ENCODE peak calls at places on chromosomes 11 and 22, in five cellular contexts. B is fibroblast of lung, Z is lower lobe of right lung, H is dorsolateral prefrontal cortex, T is body of pancreas. K is an unnamed sample.
A peak's percentile ranks its signal among the peaks of the same experiment; 100 is the strongest.

GRCh38 chr22:47654922-47655451 is 892.5 kb downstream of the TBC1D22A start:
- DNase-seq in B (no peak), Z (no peak), H (no peak), T (no peak), K (no peak)

GRCh38 chr11:11992257-11992690 is 16.2 kb downstream of the DKK3 start:
- DNase-seq in B (no peak), Z (no peak), H (peak; percentile 77), T (no peak), K (no peak)

GRCh38 chr11:2813141-2813908 is 72.2 kb downstream of the CDKN1C start:
- DNase-seq in B (peak; percentile 81), Z (peak; percentile 30), H (no peak), T (no peak), K (no peak)

GRCh38 chr11:118908264-118908663 is 17.5 kb downstream of the BCL9L start:
- DNase-seq in B (no peak), Z (peak; percentile 39), H (no peak), T (no peak), K (no peak)

GRCh38 chr11:99422581-99423434 is 402.1 kb downstream of the CNTN5 start:
- DNase-seq in B (peak; percentile 11), Z (no peak), H (no peak), T (no peak), K (no peak)

GRCh38 chr11:3183523-3183922 is 18.4 kb upstream of the OSBPL5 start:
- DNase-seq in B (no peak), Z (peak; percentile 25), H (peak; percentile 15), T (no peak), K (no peak)

GRCh38 chr22:17941501-17942406 is 82.6 kb downstream of the MICAL3 start:
- DNase-seq in B (no peak), Z (no peak), H (peak; percentile 55), T (no peak), K (no peak)

GRCh38 chr11:123561046-123561781 is 93.2 kb downstream of the SCN3B start:
- DNase-seq in B (no peak), Z (no peak), H (peak; percentile 81), T (peak; percentile 50), K (no peak)

GRCh38 chr11:123206671-123207421 is 11.8 kb upstream of the CLMP start:
- DNase-seq in B (no peak), Z (no peak), H (no peak), T (no peak), K (no peak)

GRCh38 chr11:73124796-73125195 is 17.3 kb downstream of the FCHSD2 start:
- DNase-seq in B (no peak), Z (no peak), H (no peak), T (no peak), K (no peak)

GRCh38 chr11:119701591-119702260 is 27.3 kb downstream of the NECTIN1 start:
- DNase-seq in B (no peak), Z (no peak), H (no peak), T (no peak), K (no peak)

GRCh38 chr11:11036185-11037161 is 178.6 kb upstream of the ZBED5 start:
- DNase-seq in B (peak; percentile 74), Z (no peak), H (no peak), T (peak; percentile 61), K (peak; percentile 57)

GRCh38 chr11:68051191-68052136 is 12.6 kb downstream of the TCIRG1 start:
- DNase-seq in B (no peak), Z (no peak), H (no peak), T (peak; percentile 28), K (no peak)

GRCh38 chr11:39011822-39012221 is 2413.8 kb upstream of the RAG2 start:
- DNase-seq in B (no peak), Z (no peak), H (no peak), T (no peak), K (no peak)

GRCh38 chr11:35735411-35735810 is 72.8 kb downstream of the TRIM44 start:
- DNase-seq in B (no peak), Z (no peak), H (no peak), T (no peak), K (no peak)

GRCh38 chr11:14373941-14374646 is 15.1 kb upstream of the RRAS2 start:
- DNase-seq in B (peak; percentile 80), Z (no peak), H (no peak), T (peak; percentile 49), K (peak; percentile 91)

GRCh38 chr11:69636512-69636866 is 4.5 kb upstream of the CCND1 start:
- DNase-seq in B (peak; percentile 90), Z (peak; percentile 80), H (peak; percentile 70), T (peak; percentile 76), K (peak; percentile 94)

GRCh38 chr11:69335461-69336386 is 41.8 kb downstream of the MYEOV start:
- DNase-seq in B (no peak), Z (no peak), H (no peak), T (no peak), K (no peak)

GRCh38 chr11:75100314-75100713 is 3.6 kb upstream of the OR2AT4 start:
- DNase-seq in B (no peak), Z (no peak), H (no peak), T (no peak), K (peak; percentile 74)

GRCh38 chr11:69646493-69647201 is 5.7 kb downstream of the CCND1 start:
- DNase-seq in B (no peak), Z (no peak), H (no peak), T (no peak), K (no peak)

GRCh38 chr11:122108192-122108799 is 7.7 kb downstream of the BLID start:
- DNase-seq in B (peak; percentile 78), Z (no peak), H (no peak), T (peak; percentile 17), K (peak; percentile 71)

GRCh38 chr11:76371170-76371569 is 9.8 kb downstream of the THAP12 start:
- DNase-seq in B (peak; percentile 76), Z (no peak), H (no peak), T (no peak), K (peak; percentile 79)

GRCh38 chr11:57481915-57482781 is 21.8 kb downstream of the RTN4RL2 start:
- DNase-seq in B (no peak), Z (no peak), H (no peak), T (no peak), K (no peak)
- H3K4me3 ChIP-seq in B (no peak overlapping the region), Z (no peak overlapping the region), H (peak overlapping the region; percentile 42), T (no peak overlapping the region), K (no peak overlapping the region)

GRCh38 chr22:23838686-23839468 is at the start of gene DERL3:
- DNase-seq in B (peak; percentile 96), Z (peak; percentile 100), H (peak; percentile 98), T (peak; percentile 98), K (peak; percentile 96)
- TF ChIP-seq CTCF in B (no peak), Z (no peak), H (peak; percentile 33), T (no peak), K (no peak)

DNA sequence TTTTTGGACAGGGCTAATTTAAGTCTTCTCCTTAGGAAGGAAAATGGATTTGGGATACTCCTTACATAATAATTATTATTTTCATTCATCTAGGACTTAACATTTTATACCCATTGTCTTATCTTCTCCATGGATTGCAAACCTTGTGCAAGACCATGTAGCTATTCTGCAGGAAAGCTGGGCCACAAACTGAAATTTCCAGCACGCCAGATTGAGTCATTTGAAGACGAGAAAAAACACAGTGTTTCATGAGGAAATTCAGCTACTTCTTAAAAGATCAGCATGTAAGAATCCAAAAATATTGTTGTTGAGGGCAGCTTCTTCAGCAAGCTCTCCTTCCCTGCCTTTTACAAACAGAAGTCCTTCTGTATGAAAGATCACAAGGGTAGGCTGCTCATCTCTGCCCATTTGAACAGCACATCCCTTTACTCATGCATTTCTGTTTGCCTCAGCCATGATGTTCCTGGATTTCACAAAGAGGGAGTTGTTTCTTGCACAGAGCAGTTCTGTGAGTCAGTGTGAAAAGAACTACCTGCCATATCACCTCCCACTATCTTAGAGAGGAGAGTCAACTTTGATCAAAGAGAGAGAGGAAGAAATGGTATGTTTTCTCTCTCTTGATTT is 90.5 kb downstream of the FAM76B start:
- DNase-seq in B (no peak), Z (no peak), H (peak; percentile 44), T (no peak), K (peak; percentile 48)
- H3K4me3 ChIP-seq in B (no peak overlapping the region), Z (no peak overlapping the region), H (no peak overlapping the region), T (no peak overlapping the region), K (no peak overlapping the region)

GRCh38 chr11:102367364-102367763 is 20.4 kb downstream of the BIRC2 start:
- DNase-seq in B (peak; percentile 47), Z (no peak), H (no peak), T (no peak), K (no peak)
- TF ChIP-seq CTCF in B (peak; percentile 21), Z (peak; percentile 17), H (peak; percentile 67), T (peak; percentile 36), K (no peak)

GRCh38 chr22:19757140-19757984 is 3.2 kb upstream of the TBX1 start:
- DNase-seq in B (no peak), Z (no peak), H (no peak), T (no peak), K (no peak)
- H3K4me3 ChIP-seq in B (no peak overlapping the region), Z (peak overlapping the region; percentile 47), H (no peak overlapping the region), T (no peak overlapping the region), K (no peak overlapping the region)

DNA sequence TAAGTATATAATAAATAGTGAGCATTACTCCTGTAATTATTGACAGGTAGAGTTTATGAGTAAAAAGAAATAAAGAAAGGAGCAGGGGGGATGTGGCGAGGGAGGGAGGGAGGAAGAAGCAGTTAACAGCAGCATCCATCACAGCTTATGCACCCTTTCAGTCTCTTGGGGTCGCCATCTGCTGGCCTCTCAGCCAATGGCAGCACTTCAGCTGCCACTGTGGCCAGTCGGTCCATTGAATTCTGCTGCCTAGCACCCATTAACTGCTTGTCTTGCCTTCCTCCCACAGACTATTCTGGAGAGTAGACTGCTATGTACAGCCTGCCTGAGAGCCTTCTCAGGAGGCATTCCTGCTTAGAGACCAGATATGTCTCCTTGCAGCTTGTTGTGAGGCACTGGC is 388.3 kb downstream of the TENM4 start:
- DNase-seq in B (peak; percentile 22), Z (no peak), H (no peak), T (no peak), K (peak; percentile 28)
- TF ChIP-seq CTCF in B (peak; percentile 20), Z (no peak), H (peak; percentile 49), T (peak; percentile 19), K (peak; percentile 13)

GRCh38 chr22:32204211-32204855 is 540 bp downstream of the RFPL2 start:
- DNase-seq in B (no peak), Z (no peak), H (peak; percentile 67), T (peak; percentile 47), K (no peak)
- H3K4me3 ChIP-seq in B (no peak overlapping the region), Z (peak overlapping the region; percentile 33), H (peak overlapping the region; percentile 43), T (no peak overlapping the region), K (no peak overlapping the region)